ENCODE peak calls at places on chromosomes 4 and X, in six cellular contexts. X, Z, I, U, J and O are unnamed samples.

GRCh38 chrX:40086569-40087335 is 11.0 kb downstream of the BCOR start:
- DNase-seq in X (no peak), Z (no peak), I (no peak), U (peak), J (no peak), O (no peak)

GRCh38 chr4:57234252-57234775 is 124.1 kb upstream of the IGFBP7 start:
- DNase-seq in X (no peak), Z (no peak), I (no peak), U (no peak), J (no peak), O (no peak)

GRCh38 chrX:150913511-150913910 is 15.0 kb upstream of the CD99L2 start:
- DNase-seq in X (no peak), Z (no peak), I (no peak), U (no peak), J (no peak), O (peak)

GRCh38 chrX:121579016-121579760 is 531.8 kb downstream of the GLUD2 start:
- DNase-seq in X (peak), Z (peak), I (no peak), U (no peak), J (no peak), O (peak)

GRCh38 chr4:184746532-184746870 is 12.6 kb upstream of the CENPU start:
- DNase-seq in X (peak), Z (no peak), I (no peak), U (peak), J (peak), O (no peak)

GRCh38 chrX:124462931-124463330 is 116.6 kb downstream of the SH2D1A start:
- DNase-seq in X (no peak), Z (no peak), I (no peak), U (no peak), J (no peak), O (no peak)

GRCh38 chr4:789571-790465 is 36.1 kb downstream of the CPLX1 start:
- DNase-seq in X (no peak), Z (no peak), I (no peak), U (no peak), J (no peak), O (no peak)

GRCh38 chrX:34559325-34559724 is 97.8 kb downstream of the TMEM47 start:
- DNase-seq in X (peak), Z (no peak), I (no peak), U (no peak), J (no peak), O (no peak)

GRCh38 chrX:103063918-103064434 is at the start of gene BEX1:
- DNase-seq in X (peak), Z (no peak), I (no peak), U (peak), J (peak), O (no peak)

GRCh38 chrX:40096395-40097091 is 1.2 kb downstream of the BCOR start:
- DNase-seq in X (no peak), Z (no peak), I (no peak), U (peak), J (no peak), O (no peak)

GRCh38 chr4:70739496-70740337 is 18.0 kb downstream of the RUFY3 start:
- DNase-seq in X (peak), Z (no peak), I (no peak), U (no peak), J (no peak), O (no peak)

GRCh38 chr4:12889054-12889453 is 595.1 kb downstream of the RAB28 start:
- DNase-seq in X (no peak), Z (no peak), I (no peak), U (no peak), J (no peak), O (no peak)

GRCh38 chr4:38560763-38561558 is 103.0 kb upstream of the KLF3 start:
- DNase-seq in X (no peak), Z (no peak), I (no peak), U (no peak), J (no peak), O (no peak)

GRCh38 chr4:84944952-84945351 is 21.5 kb downstream of the WDFY3 start:
- DNase-seq in X (no peak), Z (no peak), I (no peak), U (no peak), J (no peak), O (no peak)

GRCh38 chr4:113356452-113356851 is 307.0 kb downstream of the ANK2 start:
- DNase-seq in X (no peak), Z (no peak), I (no peak), U (no peak), J (no peak), O (no peak)

GRCh38 chr4:145881991-145882390 is 56.6 kb downstream of the ZNF827 start:
- DNase-seq in X (no peak), Z (no peak), I (no peak), U (peak), J (peak), O (no peak)

GRCh38 chr4:166816901-166817300 is 417.4 kb downstream of the SPOCK3 start:
- DNase-seq in X (no peak), Z (peak), I (no peak), U (peak), J (no peak), O (no peak)

GRCh38 chrX:1084689-1085088 is 127.8 kb downstream of the CRLF2 start:
- DNase-seq in X (no peak), Z (no peak), I (no peak), U (no peak), J (no peak), O (no peak)

GRCh38 chr4:147822128-147822527 is 90.2 kb downstream of the ARHGAP10 start:
- DNase-seq in X (no peak), Z (no peak), I (peak), U (peak), J (peak), O (no peak)

GRCh38 chr4:80678413-80678812 is 342.9 kb downstream of the CFAP299 start:
- DNase-seq in X (no peak), Z (no peak), I (no peak), U (no peak), J (no peak), O (no peak)

GRCh38 chr4:15963001-15963451 is at the start of gene FGFBP2:
- DNase-seq in X (peak), Z (peak), I (no peak), U (peak), J (peak), O (no peak)

GRCh38 chr4:102687373-102687981 is 73.3 kb downstream of the MANBA start:
- DNase-seq in X (no peak), Z (peak), I (no peak), U (no peak), J (no peak), O (no peak)

GRCh38 chr4:154506253-154506652 is 14.7 kb upstream of the DCHS2 start:
- DNase-seq in X (peak), Z (peak), I (no peak), U (peak), J (no peak), O (peak)

GRCh38 chr4:38673109-38673978 is 9.3 kb downstream of the KLF3 start:
- DNase-seq in X (peak), Z (peak), I (peak), U (peak), J (peak), O (no peak)

GRCh38 chrX:118627084-118627758 is 100.2 kb upstream of the IL13RA1 start:
- DNase-seq in X (peak), Z (no peak), I (no peak), U (no peak), J (no peak), O (no peak)

GRCh38 chr4:18318682-18319410 is 297.3 kb upstream of the LCORL start:
- DNase-seq in X (peak), Z (no peak), I (no peak), U (no peak), J (peak), O (no peak)

GRCh38 chr4:98656443-98656842 is 2.0 kb downstream of the TSPAN5 start:
- DNase-seq in X (no peak), Z (no peak), I (no peak), U (no peak), J (no peak), O (no peak)

GRCh38 chrX:53930513-53931380 is 113.5 kb downstream of the PHF8 start:
- DNase-seq in X (no peak), Z (no peak), I (no peak), U (no peak), J (no peak), O (no peak)

GRCh38 chrX:57929373-57929772 is 19.1 kb upstream of the ZXDA start:
- DNase-seq in X (peak), Z (peak), I (no peak), U (no peak), J (no peak), O (no peak)

GRCh38 chr4:174365018-174365587 is 81.4 kb downstream of the CEP44 start:
- DNase-seq in X (peak), Z (peak), I (no peak), U (no peak), J (no peak), O (no peak)

GRCh38 chrX:123454712-123455431 is 270.8 kb downstream of the GRIA3 start:
- DNase-seq in X (no peak), Z (no peak), I (no peak), U (no peak), J (no peak), O (no peak)

GRCh38 chr4:153538408-153539057 is 72.4 kb downstream of the TMEM131L start:
- DNase-seq in X (no peak), Z (no peak), I (no peak), U (no peak), J (no peak), O (no peak)

GRCh38 chr4:71230258-71230594 is 108.6 kb upstream of the SLC4A4 start:
- DNase-seq in X (no peak), Z (no peak), I (no peak), U (no peak), J (peak), O (no peak)

GRCh38 chr4:40843696-40844095 is 93.9 kb downstream of the NSUN7 start:
- DNase-seq in X (peak), Z (no peak), I (no peak), U (no peak), J (no peak), O (no peak)

GRCh38 chrX:151516538-151517187 is 46.8 kb upstream of the PASD1 start:
- DNase-seq in X (no peak), Z (no peak), I (no peak), U (no peak), J (no peak), O (no peak)

GRCh38 chr4:142960134-142960533 is 114.0 kb upstream of the INPP4B start:
- DNase-seq in X (no peak), Z (no peak), I (no peak), U (no peak), J (no peak), O (peak)

GRCh38 chrX:15495801-15496200 is 2.7 kb upstream of the PIR start:
- DNase-seq in X (no peak), Z (no peak), I (no peak), U (no peak), J (no peak), O (no peak)

GRCh38 chrX:15497865-15498264 is 2.7 kb upstream of the BMX start:
- DNase-seq in X (peak), Z (peak), I (no peak), U (peak), J (peak), O (no peak)

GRCh38 chrX:15493118-15494082 is at the start of gene PIR:
- DNase-seq in X (peak), Z (peak), I (peak), U (peak), J (peak), O (no peak)

GRCh38 chrX:15498741-15499140 is 1.9 kb upstream of the BMX start:
- DNase-seq in X (no peak), Z (no peak), I (no peak), U (no peak), J (no peak), O (no peak)

DNA sequence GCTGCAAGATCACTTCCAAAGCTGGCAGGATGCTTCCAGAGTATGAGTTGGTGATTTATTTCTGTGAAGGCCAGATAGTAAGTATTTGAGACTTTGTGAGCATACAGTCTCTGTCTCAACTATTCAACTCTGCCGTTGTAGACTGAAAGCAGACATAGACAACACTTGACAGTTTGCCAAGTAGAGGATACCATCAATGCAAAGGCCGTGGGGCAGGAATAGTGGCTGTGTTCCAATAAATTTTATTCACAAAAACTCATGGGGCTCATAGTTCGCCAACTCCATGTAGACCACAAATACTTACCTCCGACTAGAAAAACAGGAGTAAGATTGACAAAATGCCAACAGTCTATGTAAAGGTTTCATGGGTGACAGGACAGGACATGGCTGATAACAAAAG is 3.7 kb upstream of the PIR start:
- DNase-seq in X (no peak), Z (no peak), I (no peak), U (no peak), J (no peak), O (no peak)
- H3K4me3 ChIP-seq in X (no peak), Z (no peak), I (no peak), U (no peak), J (no peak), O (no peak)

GRCh38 chrX:6026980-6027379 is 201.7 kb downstream of the NLGN4X start:
- DNase-seq in X (peak), Z (no peak), I (no peak), U (no peak), J (no peak), O (no peak)
- H3K27ac ChIP-seq in X (peak), Z (no peak), I (no peak), U (no peak), J (no peak), O (no peak)

GRCh38 chr4:179766938-179767337 is 2324.7 kb upstream of the AGA start:
- DNase-seq in X (no peak), Z (peak), I (no peak), U (no peak), J (no peak), O (no peak)

DNA sequence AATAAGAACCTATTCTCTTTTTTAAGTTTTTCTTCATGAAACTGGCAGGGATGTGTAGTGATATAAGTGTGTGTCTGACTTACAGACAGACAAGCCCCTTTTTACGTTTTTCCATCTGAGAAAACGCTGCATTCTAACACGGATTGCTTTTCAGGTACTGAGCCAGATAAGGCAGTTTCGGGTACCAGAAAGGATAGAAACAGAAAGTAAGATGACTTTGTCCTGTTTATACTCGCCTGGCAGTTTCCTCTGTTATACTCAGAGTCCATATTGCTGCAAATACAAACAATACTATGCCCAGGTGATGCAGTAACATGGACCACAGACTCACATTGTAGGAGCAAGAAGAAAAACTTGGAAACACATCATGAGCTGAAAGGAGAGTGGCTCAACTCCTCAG is 2320.6 kb upstream of the AGA start:
- DNase-seq in X (no peak), Z (no peak), I (no peak), U (no peak), J (no peak), O (no peak)
- TF ChIP-seq POLR2AphosphoS5 in X (no peak), Z (no peak), I (no peak), U (no peak), J (no peak), O (no peak)

GRCh38 chr4:14188214-14188613 is 560.7 kb upstream of the BOD1L1 start:
- DNase-seq in X (no peak), Z (no peak), I (no peak), U (no peak), J (no peak), O (no peak)

GRCh38 chr4:14184767-14185166 is 557.2 kb upstream of the BOD1L1 start:
- DNase-seq in X (no peak), Z (no peak), I (no peak), U (no peak), J (no peak), O (no peak)

GRCh38 chr4:14180983-14181601 is 553.6 kb upstream of the BOD1L1 start:
- DNase-seq in X (no peak), Z (no peak), I (no peak), U (peak), J (peak), O (no peak)

GRCh38 chr4:14180166-14180565 is 552.6 kb upstream of the BOD1L1 start:
- DNase-seq in X (no peak), Z (no peak), I (no peak), U (no peak), J (no peak), O (no peak)

DNA sequence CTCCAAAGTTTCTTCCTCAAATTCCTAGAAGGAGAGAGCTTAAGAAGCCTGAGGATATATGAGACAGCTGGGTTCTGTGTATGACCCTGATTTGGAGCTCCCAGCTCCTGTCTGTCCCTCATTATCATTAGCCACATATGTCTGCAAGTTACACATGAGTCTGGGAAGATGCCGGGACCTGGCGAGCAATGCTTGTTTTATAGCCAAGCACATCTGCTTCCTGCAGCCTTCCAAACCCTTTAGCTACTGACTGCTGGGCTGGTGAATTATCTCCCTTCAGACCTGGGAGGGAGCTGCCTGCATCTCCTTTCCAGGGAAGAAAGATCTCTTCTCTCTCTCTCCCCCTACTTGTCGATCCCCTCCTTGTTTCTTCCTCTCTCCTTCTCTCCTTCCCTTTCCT is 556.7 kb upstream of the BOD1L1 start:
- DNase-seq in X (no peak), Z (no peak), I (no peak), U (no peak), J (no peak), O (no peak)
- H3K4me3 ChIP-seq in X (no peak), Z (no peak), I (no peak), U (no peak), J (no peak), O (no peak)

GRCh38 chr4:2842667-2843022 is 999 bp upstream of the ADD1 start:
- DNase-seq in X (no peak), Z (no peak), I (no peak), U (no peak), J (peak), O (no peak)
- H3K27ac ChIP-seq in X (no peak), Z (peak), I (peak), U (peak), J (peak), O (no peak)

GRCh38 chr4:109434007-109434792 is 585 bp downstream of the SEC24B start:
- DNase-seq in X (peak), Z (no peak), I (peak), U (peak), J (peak), O (no peak)
- TF ChIP-seq POLR2AphosphoS5 in X (no peak), Z (no peak), I (no peak), U (no peak), J (no peak), O (no peak)

GRCh38 chr4:89305028-89305427 is 2.6 kb downstream of the GPRIN3 start:
- DNase-seq in X (no peak), Z (no peak), I (no peak), U (no peak), J (no peak), O (no peak)

GRCh38 chr4:89307446-89308160 is at the start of gene GPRIN3:
- DNase-seq in X (peak), Z (no peak), I (peak), U (peak), J (peak), O (no peak)

GRCh38 chr4:89307185-89307445 is 485 bp downstream of the GPRIN3 start:
- DNase-seq in X (no peak), Z (no peak), I (no peak), U (no peak), J (no peak), O (no peak)

GRCh38 chr4:89306486-89307184 is 965 bp downstream of the GPRIN3 start:
- DNase-seq in X (no peak), Z (no peak), I (no peak), U (no peak), J (no peak), O (no peak)

DNA sequence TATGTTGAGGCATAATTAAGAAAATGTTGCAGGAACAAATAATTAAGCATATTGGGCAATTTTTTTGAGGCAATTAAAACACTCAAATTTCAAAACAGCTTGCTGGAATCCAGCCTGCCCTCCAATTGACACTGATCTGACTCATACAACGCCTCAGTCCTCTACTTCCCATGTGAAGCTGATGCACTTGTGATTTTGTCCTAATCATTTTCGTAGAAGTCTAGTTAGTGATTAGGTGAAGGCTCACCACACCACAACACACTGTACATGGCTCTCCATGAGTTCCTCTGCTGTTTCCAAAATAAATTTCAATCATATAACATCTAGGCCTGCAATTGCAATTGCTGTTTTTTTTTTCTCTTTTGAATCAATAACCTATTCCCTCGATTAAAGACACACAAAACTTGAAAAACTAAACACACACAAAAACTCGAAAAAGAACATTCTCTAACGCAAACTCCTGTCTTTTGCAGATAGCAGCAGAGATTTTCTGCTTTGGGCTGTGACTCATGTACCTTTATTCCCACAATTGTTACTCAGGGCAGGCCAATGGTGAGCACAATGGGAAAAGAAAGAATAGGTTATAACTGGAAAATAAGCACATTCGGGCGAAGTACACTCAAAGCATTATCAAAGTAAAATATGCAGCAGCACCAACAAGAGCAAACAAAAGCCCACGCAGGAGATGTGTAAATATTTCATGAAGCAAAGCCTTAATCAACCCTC is 1.7 kb downstream of the GPRIN3 start:
- DNase-seq in X (no peak), Z (no peak), I (no peak), U (no peak), J (no peak), O (no peak)
- H3K4me3 ChIP-seq in X (no peak), Z (no peak), I (peak), U (peak), J (peak), O (no peak)

GRCh38 chr4:6011271-6011671 is 7.0 kb downstream of the C4orf50 start:
- DNase-seq in X (no peak), Z (no peak), I (no peak), U (no peak), J (no peak), O (no peak)
- H3K27ac ChIP-seq in X (no peak), Z (no peak), I (no peak), U (no peak), J (no peak), O (no peak)